ENCODE peak calls at places on chromosomes 16 and 17, in five cellular contexts. U is SK-N-SH, G is GM12891, Z is H1, P is HepG2. N is an unnamed sample.

GRCh38 chr16:72844225-72844920 is 203.6 kb downstream of the ZFHX3 start:
- DNase-seq in Z (no peak), U (no peak), G (no peak), P (no peak), N (no peak)

GRCh38 chr16:84144859-84145639 is at the start of the genes DNAAF1 and HSDL1:
- DNase-seq in U (peak; percentile 100), Z (peak; percentile 99), G (peak; percentile 94), P (peak; percentile 83), N (peak; percentile 93)

GRCh38 chr17:81400154-81400938 is 5.1 kb downstream of the BAHCC1 start:
- DNase-seq in Z (peak; percentile 74), U (no peak), G (no peak), P (no peak), N (no peak)

GRCh38 chr16:30113031-30113710 is at the start of gene GDPD3:
- DNase-seq in P (peak; percentile 39), Z (peak; percentile 55), U (no peak), G (no peak), N (no peak)

GRCh38 chr17:55909776-55910175 is 158.9 kb downstream of the PCTP start:
- DNase-seq in P (no peak), G (no peak), Z (no peak), U (no peak), N (no peak)

GRCh38 chr16:9843424-9844013 is 338.7 kb downstream of the GRIN2A start:
- DNase-seq in G (no peak), Z (no peak), U (no peak), P (no peak), N (no peak)

GRCh38 chr17:15332338-15332737 is 9.1 kb downstream of the TEKT3 start:
- DNase-seq in P (no peak), U (no peak), Z (peak; percentile 64), G (no peak), N (no peak)

GRCh38 chr17:31404028-31404949 is 12.8 kb downstream of the RAB11FIP4 start:
- DNase-seq in G (no peak), P (no peak), U (no peak), Z (no peak), N (no peak)

GRCh38 chr17:83084621-83085056 is 5.2 kb downstream of the METRNL start:
- DNase-seq in G (no peak), Z (no peak), P (no peak), U (no peak), N (no peak)

GRCh38 chr16:76309639-76310335 is 32.6 kb downstream of the CNTNAP4 start:
- DNase-seq in G (no peak), U (no peak), P (no peak), Z (no peak), N (no peak)

GRCh38 chr16:85159226-85159980 is 47.1 kb upstream of the CIBAR2 start:
- DNase-seq in U (no peak), Z (no peak), P (peak; percentile 78), G (no peak), N (no peak)

GRCh38 chr17:50151937-50152547 is 1.6 kb upstream of the PPP1R9B start:
- DNase-seq in G (no peak), Z (peak; percentile 85), P (peak; percentile 87), U (peak; percentile 89), N (peak; percentile 67)

GRCh38 chr17:82230627-82231311 is 1.9 kb downstream of the SLC16A3 start:
- DNase-seq in U (peak; percentile 77), P (peak; percentile 87), G (peak; percentile 76), Z (no peak), N (peak; percentile 81)

GRCh38 chr17:49353607-49354006 is 8.4 kb downstream of the ZNF652 start:
- DNase-seq in U (no peak), Z (no peak), P (no peak), G (no peak), N (no peak)

GRCh38 chr17:7932483-7932891 is 481 bp downstream of the CNTROB start:
- DNase-seq in U (peak; percentile 60), G (no peak), Z (peak; percentile 58), P (peak; percentile 12), N (no peak)

GRCh38 chr16:85924675-85925074 is 25.7 kb downstream of the IRF8 start:
- DNase-seq in P (no peak), G (no peak), U (no peak), Z (no peak), N (no peak)

GRCh38 chr16:65083181-65083845 is 38.5 kb downstream of the CDH11 start:
- DNase-seq in G (no peak), P (no peak), Z (no peak), U (no peak), N (no peak)

GRCh38 chr17:36583787-36584186 is 7.9 kb upstream of the DHRS11 start:
- DNase-seq in G (no peak), U (no peak), Z (no peak), P (peak; percentile 39), N (no peak)

GRCh38 chr16:3965781-3966582 is 85.5 kb upstream of the CREBBP start:
- DNase-seq in G (no peak), U (no peak), P (no peak), Z (no peak), N (no peak)

GRCh38 chr17:67974186-67974585 is 22.1 kb downstream of the C17orf58 start:
- DNase-seq in U (no peak), Z (no peak), G (no peak), P (no peak), N (no peak)

GRCh38 chr17:60231234-60231633 is 81.5 kb downstream of the CA4 start:
- DNase-seq in P (peak; percentile 18), Z (no peak), G (no peak), U (peak; percentile 53), N (no peak)

GRCh38 chr16:79629003-79629402 is 28.5 kb upstream of the MAF start:
- DNase-seq in Z (no peak), U (no peak), P (no peak), G (no peak), N (no peak)

GRCh38 chr17:39822051-39822450 is 42.1 kb downstream of the IKZF3 start:
- DNase-seq in P (no peak), Z (no peak), U (no peak), G (no peak), N (no peak)

GRCh38 chr16:31105677-31106213 is 2.4 kb upstream of the BCKDK start:
- DNase-seq in Z (peak; percentile 100), P (peak; percentile 79), U (peak; percentile 96), G (peak; percentile 84), N (peak; percentile 83)

DNA sequence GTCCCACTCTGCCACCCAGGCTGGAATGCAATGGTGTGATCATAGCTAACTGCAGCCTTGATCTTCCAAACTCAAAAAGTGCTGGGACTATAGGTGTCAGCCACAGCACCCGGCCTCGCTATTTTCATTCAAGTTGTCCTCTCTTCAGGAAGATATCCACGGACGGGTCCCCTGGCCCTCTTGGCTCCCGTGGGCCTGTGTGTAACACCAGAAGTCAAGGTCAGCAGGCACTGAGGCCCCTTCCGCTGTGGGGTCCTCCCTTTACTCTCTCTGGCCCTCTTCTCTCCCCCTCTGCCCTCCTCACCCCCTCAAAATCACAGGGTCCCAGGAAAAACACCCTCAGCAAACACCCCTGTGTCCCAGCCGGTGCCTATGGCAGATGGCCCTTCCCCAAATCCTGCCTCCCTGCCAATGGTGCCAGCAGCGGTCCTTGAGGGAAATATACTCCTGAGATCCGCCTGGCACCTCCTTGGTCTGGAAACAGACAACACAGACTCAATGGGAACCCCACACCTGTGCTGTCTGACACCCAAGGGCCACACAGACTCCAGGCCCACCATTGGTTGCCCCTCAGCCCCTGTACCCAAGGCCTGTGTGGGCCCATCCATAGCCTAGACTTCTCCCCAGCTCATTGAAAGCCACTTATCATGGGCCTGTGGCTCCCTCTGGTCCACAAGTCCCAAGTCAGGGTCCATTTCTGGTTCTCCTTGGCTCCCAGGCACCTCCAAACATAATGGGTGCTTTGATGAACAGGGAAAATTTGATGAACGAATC is 221.5 kb downstream of the ZNF423 start:
- DNase-seq in Z (peak; percentile 33), U (no peak), G (no peak), P (no peak), N (no peak)
- TF ChIP-seq TAF1 in Z (no peak), U (no peak), G (no peak), P (no peak), N (no peak)

DNA sequence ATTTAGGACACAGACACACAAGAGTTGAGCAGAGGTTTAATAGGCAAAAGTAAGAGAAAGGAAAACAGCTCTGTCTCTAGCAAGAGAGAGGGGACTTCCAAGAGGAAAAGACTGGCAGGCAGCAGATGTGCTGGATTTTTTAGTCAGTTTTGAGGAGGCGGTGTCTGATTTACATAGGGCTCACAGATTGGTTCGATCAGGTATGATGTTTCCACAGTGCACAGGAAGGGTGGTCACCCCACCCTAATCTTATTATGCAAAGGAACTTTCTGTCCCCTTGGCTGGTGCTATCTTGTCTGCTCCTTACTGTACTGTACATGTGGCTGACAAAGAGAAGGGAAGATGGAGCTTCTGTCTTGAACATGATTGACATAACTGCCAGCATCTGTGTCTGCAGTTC is 25.3 kb downstream of the BFAR start:
- DNase-seq in Z (no peak), U (no peak), P (no peak), G (peak; percentile 19), N (peak; percentile 33)
- TF ChIP-seq TAF1 in Z (no peak), U (no peak), P (no peak), G (no peak), N (peak; percentile 28)

GRCh38 chr17:74356640-74357465 is 4.8 kb downstream of the BTBD17 start:
- DNase-seq in U (no peak), Z (no peak), G (no peak), P (no peak), N (no peak)

GRCh38 chr17:74355065-74355464 is 6.6 kb downstream of the BTBD17 start:
- DNase-seq in G (no peak), U (no peak), P (no peak), Z (no peak), N (no peak)

GRCh38 chr17:74358696-74359095 is 3.0 kb downstream of the BTBD17 start:
- DNase-seq in P (no peak), U (no peak), Z (no peak), G (no peak), N (no peak)

GRCh38 chr17:74359916-74360315 is 1.8 kb downstream of the BTBD17 start:
- DNase-seq in P (no peak), Z (no peak), U (no peak), G (no peak), N (no peak)

GRCh38 chr17:74357466-74357809 is 4.2 kb downstream of the BTBD17 start:
- DNase-seq in G (no peak), Z (no peak), U (no peak), P (no peak), N (no peak)
- TF ChIP-seq TAF1 in G (no peak), Z (no peak), U (no peak), P (no peak), N (no peak)

DNA sequence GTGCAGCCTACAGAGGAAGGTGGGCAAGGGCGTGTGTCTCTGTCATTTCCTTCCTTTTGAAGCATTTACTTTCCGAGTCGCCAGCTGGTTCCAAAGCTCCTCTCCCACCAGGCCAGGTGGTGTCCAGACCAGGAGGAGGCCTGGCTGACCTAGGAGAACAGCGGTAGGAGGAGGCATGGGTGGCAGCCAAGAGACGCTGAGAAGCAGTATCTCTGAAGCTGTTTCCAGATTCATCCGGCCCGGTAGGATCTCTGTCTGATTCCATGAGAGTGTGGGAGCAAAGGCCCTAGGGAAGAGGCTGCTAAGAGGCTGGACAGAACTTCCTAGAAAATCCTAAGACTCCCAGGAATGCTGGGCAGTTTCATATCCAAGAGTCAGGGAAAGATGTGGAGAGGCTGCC is 20.3 kb downstream of the MEOX1 start:
- DNase-seq in U (no peak), P (no peak), G (no peak), Z (no peak), N (no peak)
- TF ChIP-seq TAF1 in U (no peak), P (no peak), G (no peak), Z (no peak), N (no peak)

GRCh38 chr16:2238396-2239230 is 2.4 kb downstream of the DNASE1L2 start:
- DNase-seq in P (no peak), Z (peak; percentile 67), U (peak; percentile 41), G (no peak), N (no peak)
- TF ChIP-seq TAF1 in P (no peak), Z (no peak), U (no peak), G (no peak), N (no peak)

N was measured in GM12892.